ENCODE peak calls at places on chromosomes 16 and 17, in six cellular contexts. P is SK-N-SH, G is fibroblast of lung, E is GM12878, R is K562, V is endodermal cell. I is an unnamed sample.

GRCh38 chr16:65339062-65339461 is 217.2 kb upstream of the CDH11 start:
- DNase-seq in P (no peak), G (peak; percentile 25), E (no peak), R (no peak), V (no peak), I (no peak)

GRCh38 chr17:80361495-80362220 is 53.3 kb upstream of the ENDOV start:
- DNase-seq in P (peak; percentile 71), G (no peak), E (no peak), R (peak; percentile 40), V (peak; percentile 93), I (peak; percentile 27)

GRCh38 chr16:51120289-51121008 is 30.6 kb downstream of the SALL1 start:
- DNase-seq in P (no peak), G (no peak), E (no peak), R (no peak), V (no peak), I (no peak)

GRCh38 chr17:39116224-39116623 is 35.2 kb downstream of the PLXDC1 start:
- DNase-seq in P (no peak), G (no peak), E (no peak), R (no peak), V (no peak), I (no peak)

GRCh38 chr17:41689497-41690299 is 1.0 kb downstream of the EIF1 start:
- DNase-seq in P (peak; percentile 43), G (peak; percentile 59), E (no peak), R (no peak), V (peak; percentile 84), I (peak; percentile 75)

GRCh38 chr16:22979038-22979437 is 165.1 kb downstream of the HS3ST2 start:
- DNase-seq in P (no peak), G (no peak), E (no peak), R (no peak), V (no peak), I (no peak)

GRCh38 chr16:12323007-12323699 is 346.6 kb downstream of the SNX29 start:
- DNase-seq in P (no peak), G (no peak), E (peak; percentile 43), R (no peak), V (no peak), I (peak; percentile 4)

GRCh38 chr17:50213026-50214015 is 11.9 kb upstream of the COL1A1 start:
- DNase-seq in P (peak; percentile 56), G (no peak), E (peak; percentile 43), R (peak; percentile 51), V (peak; percentile 92), I (peak; percentile 40)

GRCh38 chr16:16143941-16144340 is 79.4 kb downstream of the ABCC6 start:
- DNase-seq in P (no peak), G (no peak), E (no peak), R (peak; percentile 35), V (no peak), I (no peak)

GRCh38 chr16:22739077-22739476 is 74.9 kb upstream of the HS3ST2 start:
- DNase-seq in P (no peak), G (no peak), E (no peak), R (no peak), V (no peak), I (no peak)

GRCh38 chr16:57372372-57373116 is at the start of gene CX3CL1:
- DNase-seq in P (peak; percentile 92), G (peak; percentile 75), E (no peak), R (no peak), V (peak; percentile 91), I (peak; percentile 61)

GRCh38 chr17:65023791-65024190 is 32.7 kb downstream of the GNA13 start:
- DNase-seq in P (no peak), G (no peak), E (no peak), R (no peak), V (no peak), I (peak; percentile 16)

GRCh38 chr17:65984299-65984698 is 207.6 kb downstream of the CEP112 start:
- DNase-seq in P (no peak), G (peak; percentile 69), E (no peak), R (no peak), V (no peak), I (peak; percentile 39)

GRCh38 chr16:17647879-17648649 is 177.3 kb upstream of the XYLT1 start:
- DNase-seq in P (peak; percentile 44), G (peak; percentile 9), E (no peak), R (no peak), V (no peak), I (peak; percentile 32)

GRCh38 chr16:19522369-19523159 is 666 bp upstream of the GDE1 start:
- DNase-seq in P (no peak), G (no peak), E (no peak), R (no peak), V (no peak), I (no peak)

GRCh38 chr16:72991211-72991610 is 56.7 kb downstream of the ZFHX3 start:
- DNase-seq in P (no peak), G (peak; percentile 43), E (no peak), R (no peak), V (no peak), I (peak; percentile 40)

GRCh38 chr16:50706250-50706649 is 12.8 kb downstream of the NOD2 start:
- DNase-seq in P (no peak), G (no peak), E (no peak), R (no peak), V (no peak), I (no peak)

GRCh38 chr17:50392621-50393020 is 4.7 kb downstream of the LRRC59 start:
- DNase-seq in P (no peak), G (no peak), E (no peak), R (no peak), V (no peak), I (no peak)

GRCh38 chr16:56609463-56609921 is 1.1 kb downstream of the MT2A start:
- DNase-seq in P (peak; percentile 69), G (peak; percentile 85), E (peak; percentile 87), R (peak; percentile 51), V (peak; percentile 45), I (peak; percentile 89)

GRCh38 chr17:74779948-74780400 is 3.8 kb upstream of the NAT9 start:
- DNase-seq in P (no peak), G (no peak), E (peak; percentile 63), R (no peak), V (no peak), I (no peak)

GRCh38 chr16:23509763-23510153 is 536 bp downstream of the GGA2 start:
- DNase-seq in P (no peak), G (peak; percentile 33), E (no peak), R (peak; percentile 47), V (peak; percentile 66), I (peak; percentile 71)

GRCh38 chr16:24819462-24820040 is 26.2 kb upstream of the SLC5A11 start:
- DNase-seq in P (no peak), G (no peak), E (no peak), R (no peak), V (no peak), I (peak; percentile 36)

GRCh38 chr16:24820522-24820921 is 25.2 kb upstream of the SLC5A11 start:
- DNase-seq in P (no peak), G (no peak), E (no peak), R (no peak), V (no peak), I (peak; percentile 68)

GRCh38 chr16:24821129-24821528 is 24.6 kb upstream of the SLC5A11 start:
- DNase-seq in P (no peak), G (no peak), E (no peak), R (no peak), V (no peak), I (no peak)

GRCh38 chr16:24815052-24815451 is 30.7 kb upstream of the SLC5A11 start:
- DNase-seq in P (no peak), G (no peak), E (no peak), R (no peak), V (no peak), I (no peak)

GRCh38 chr16:24816688-24817087 is 29.1 kb upstream of the SLC5A11 start:
- DNase-seq in P (no peak), G (no peak), E (no peak), R (no peak), V (no peak), I (no peak)
- H3K36me3 ChIP-seq in P (peaks cover 86% of the 10 kb centered on the region), G (peaks cover 27% of the 10 kb centered on the region), E (peaks cover 27% of the 10 kb centered on the region), R (peaks cover 91% of the 10 kb centered on the region), V (peaks cover 91% of the 10 kb centered on the region), I (peaks cover 58% of the 10 kb centered on the region)

GRCh38 chr17:77444653-77445029 is 303.9 kb downstream of the SEC14L1 start:
- DNase-seq in P (no peak), G (peak; percentile 54), E (peak; percentile 81), R (peak; percentile 50), V (no peak), I (peak; percentile 71)

GRCh38 chr17:77445908-77446535 is 305.3 kb downstream of the SEC14L1 start:
- DNase-seq in P (no peak), G (peak; percentile 59), E (no peak), R (peak; percentile 60), V (no peak), I (no peak)

GRCh38 chr17:77442976-77443742 is 302.4 kb downstream of the SEC14L1 start:
- DNase-seq in P (no peak), G (no peak), E (no peak), R (no peak), V (no peak), I (peak; percentile 58)

GRCh38 chr17:77445030-77445907 is 304.5 kb downstream of the SEC14L1 start:
- DNase-seq in P (no peak), G (peak; percentile 68), E (peak; percentile 92), R (no peak), V (no peak), I (peak; percentile 80)

DNA sequence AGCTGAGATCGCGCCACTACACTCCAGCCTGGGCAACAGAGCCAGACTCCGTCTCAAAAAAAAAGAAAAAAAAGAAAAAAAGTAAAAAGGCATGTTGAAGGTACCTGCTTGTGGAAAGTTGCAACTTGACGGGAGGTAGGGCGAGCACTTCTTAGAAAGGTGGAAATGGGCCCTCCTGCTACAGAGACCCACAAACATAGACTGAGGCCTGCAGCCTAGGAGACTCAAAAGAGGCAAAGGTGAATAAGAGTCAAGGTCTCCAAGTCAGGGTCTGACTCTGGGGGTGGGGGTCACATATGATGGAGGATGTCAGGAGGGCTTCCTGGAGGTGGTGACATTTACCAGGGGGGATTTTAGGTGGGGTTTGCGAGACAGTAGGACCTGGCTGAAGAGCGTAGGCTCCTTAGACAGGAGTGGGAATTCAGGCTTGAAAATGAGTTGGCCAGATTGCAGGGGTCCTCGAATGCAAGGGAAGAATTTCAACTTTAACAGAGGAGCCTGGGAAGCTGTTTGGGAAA is 303.0 kb downstream of the SEC14L1 start:
- DNase-seq in P (no peak), G (no peak), E (no peak), R (no peak), V (no peak), I (no peak)
- H3K9ac ChIP-seq in P (no peak overlapping the region), G (no peak overlapping the region), E (peak overlapping the region; percentile 69), R (no peak overlapping the region), V (no peak overlapping the region), I (peak overlapping the region; percentile 65)

GRCh38 chr16:84115919-84116719 is 623 bp downstream of the MBTPS1 start:
- DNase-seq in P (no peak), G (peak; percentile 56), E (no peak), R (peak; percentile 75), V (no peak), I (peak; percentile 66)
- H3K36me3 ChIP-seq in P (peaks cover 5% of the 10 kb centered on the region), G (peaks cover 2% of the 10 kb centered on the region), E (no peaks in the 10 kb centered on the region), R (peaks cover 3% of the 10 kb centered on the region), V (peaks cover 5% of the 10 kb centered on the region), I (no peaks in the 10 kb centered on the region)

GRCh38 chr16:88672776-88673175 is 9.9 kb upstream of the MVD start:
- DNase-seq in P (peak; percentile 71), G (no peak), E (no peak), R (no peak), V (peak; percentile 88), I (no peak)
- H3K9ac ChIP-seq in P (no peak overlapping the region), G (no peak overlapping the region), E (no peak overlapping the region), R (no peak overlapping the region), V (no peak overlapping the region), I (no peak overlapping the region)

I was measured in GM23248.